ENCODE peak calls at places on chromosomes 2 and 18, in five cellular contexts. T, S, B, H and D are unnamed samples.
A peak's percentile ranks its signal among the peaks of the same experiment; 100 is the strongest.

GRCh38 chr2:182615036-182615435 is 101.0 kb upstream of the DNAJC10 start:
- DNase-seq in T (no peak), S (no peak), B (peak; percentile 76), H (no peak), D (no peak)

GRCh38 chr18:42611134-42611533 is 504.4 kb downstream of the RIT2 start:
- DNase-seq in T (no peak), S (no peak), B (no peak), H (no peak), D (no peak)

GRCh38 chr2:121037480-121037879 is 247.5 kb downstream of the TFCP2L1 start:
- DNase-seq in T (no peak), S (no peak), B (no peak), H (no peak), D (no peak)

GRCh38 chr2:186480991-186481390 is 5.1 kb upstream of the ZC3H15 start:
- DNase-seq in T (no peak), S (no peak), B (no peak), H (no peak), D (no peak)

GRCh38 chr18:44841221-44841620 is 160.5 kb downstream of the SETBP1 start:
- DNase-seq in T (no peak), S (no peak), B (no peak), H (no peak), D (no peak)

GRCh38 chr18:37962316-37962966 is 396.8 kb upstream of the CELF4 start:
- DNase-seq in T (no peak), S (no peak), B (no peak), H (peak; percentile 65), D (no peak)

GRCh38 chr2:20034821-20035220 is 16.6 kb downstream of the LAPTM4A start:
- DNase-seq in T (no peak), S (no peak), B (no peak), H (no peak), D (no peak)

GRCh38 chr18:37567994-37568359 is 2.4 kb upstream of the CELF4 start:
- DNase-seq in T (no peak), S (no peak), B (no peak), H (no peak), D (no peak)

GRCh38 chr2:239399404-239399999 is 1.3 kb downstream of the HDAC4 start:
- DNase-seq in T (peak; percentile 54), S (no peak), B (peak; percentile 53), H (peak; percentile 54), D (no peak)

GRCh38 chr2:154623819-154624218 is 74.7 kb upstream of the KCNJ3 start:
- DNase-seq in T (peak; percentile 32), S (peak; percentile 35), B (peak; percentile 36), H (peak; percentile 65), D (peak; percentile 56)

GRCh38 chr2:3361518-3362438 is 15.8 kb downstream of the EIPR1 start:
- DNase-seq in T (no peak), S (no peak), B (no peak), H (no peak), D (no peak)

GRCh38 chr18:79393181-79393598 is 2.5 kb upstream of the NFATC1 start:
- DNase-seq in T (no peak), S (peak; percentile 36), B (peak; percentile 79), H (no peak), D (no peak)

GRCh38 chr2:134401081-134401497 is 147.2 kb downstream of the MGAT5 start:
- DNase-seq in T (peak; percentile 70), S (no peak), B (peak; percentile 59), H (no peak), D (no peak)

GRCh38 chr2:217900010-217900779 is 102.6 kb downstream of the TNS1 start:
- DNase-seq in T (no peak), S (no peak), B (peak; percentile 27), H (no peak), D (no peak)

GRCh38 chr18:48131042-48131441 is 200.6 kb upstream of the SMAD2 start:
- DNase-seq in T (no peak), S (no peak), B (no peak), H (no peak), D (no peak)

GRCh38 chr2:159738509-159739390 is 26.4 kb downstream of the MARCHF7 start:
- DNase-seq in T (no peak), S (no peak), B (no peak), H (no peak), D (no peak)

GRCh38 chr2:86035371-86035882 is 70.3 kb downstream of the POLR1A start:
- DNase-seq in T (no peak), S (peak; percentile 46), B (no peak), H (no peak), D (no peak)

GRCh38 chr2:127630409-127631183 is 15.4 kb upstream of the GPR17 start:
- DNase-seq in T (no peak), S (no peak), B (no peak), H (no peak), D (no peak)

DNA sequence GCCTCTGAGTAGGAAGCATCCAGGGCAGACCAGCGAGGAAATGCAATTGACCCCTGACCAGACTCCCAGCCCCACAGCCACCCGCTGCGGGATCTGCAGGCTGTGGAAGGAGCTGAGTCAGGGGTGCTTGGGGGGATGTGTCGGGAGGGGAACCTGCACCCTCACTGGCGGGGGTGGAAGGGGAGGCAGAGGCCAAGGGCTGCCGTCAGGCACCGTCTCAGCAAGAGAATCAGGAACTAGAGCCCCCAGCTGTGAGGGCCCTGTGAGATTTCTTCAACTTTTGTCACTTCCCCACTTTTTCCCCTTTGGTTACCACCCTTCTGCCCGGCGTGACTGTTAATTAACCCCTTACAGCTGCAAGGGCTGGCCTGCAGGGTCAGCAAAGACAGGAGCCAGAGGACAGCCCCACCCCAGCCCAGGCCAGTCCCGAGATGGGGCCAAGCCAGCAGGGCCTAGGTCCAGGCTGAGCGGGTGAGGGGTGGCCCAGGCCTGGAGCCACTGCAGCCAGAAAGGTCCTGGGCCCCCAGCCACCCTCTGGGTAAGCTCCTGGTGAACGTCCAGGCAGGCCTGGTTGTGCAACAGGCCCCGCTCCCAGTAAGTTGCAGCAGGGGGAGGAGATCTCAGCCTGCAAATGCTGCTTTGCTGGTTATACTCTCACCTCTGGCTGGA is 147.0 kb upstream of the ID2 start:
- DNase-seq in T (peak; percentile 74), S (peak; percentile 70), B (peak; percentile 69), H (no peak), D (no peak)
- TF ChIP-seq EZH2phosphoT487 in T (no peak), S (no peak), B (no peak), H (no peak), D (no peak)

DNA sequence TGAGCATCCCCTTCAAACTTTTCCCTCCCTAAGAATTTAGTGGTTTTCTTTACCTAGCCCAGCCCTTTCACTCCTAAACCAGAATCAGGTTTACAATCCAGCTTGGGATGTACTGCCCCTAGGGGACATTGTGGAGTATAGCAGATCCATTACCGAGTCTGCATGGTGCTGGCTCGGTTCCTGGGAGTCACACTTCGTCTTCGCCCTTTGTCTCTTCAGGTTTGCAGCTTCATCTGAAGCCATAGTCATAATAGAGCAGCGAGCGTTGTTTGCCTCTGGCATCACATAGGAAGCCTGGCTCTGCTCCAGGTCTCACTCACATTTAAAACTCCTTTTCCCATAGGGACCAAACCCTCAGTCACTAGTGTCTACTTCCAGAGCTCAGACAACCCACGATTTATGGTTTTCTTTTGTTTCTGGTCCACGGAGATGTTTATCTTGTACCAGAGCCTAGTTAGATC is 16.8 kb upstream of the LYPD6 start:
- DNase-seq in T (peak; percentile 85), S (peak; percentile 60), B (peak; percentile 69), H (peak; percentile 71), D (peak; percentile 40)
- TF ChIP-seq EZH2phosphoT487 in T (no peak), S (no peak), B (no peak), H (no peak), D (no peak)

DNA sequence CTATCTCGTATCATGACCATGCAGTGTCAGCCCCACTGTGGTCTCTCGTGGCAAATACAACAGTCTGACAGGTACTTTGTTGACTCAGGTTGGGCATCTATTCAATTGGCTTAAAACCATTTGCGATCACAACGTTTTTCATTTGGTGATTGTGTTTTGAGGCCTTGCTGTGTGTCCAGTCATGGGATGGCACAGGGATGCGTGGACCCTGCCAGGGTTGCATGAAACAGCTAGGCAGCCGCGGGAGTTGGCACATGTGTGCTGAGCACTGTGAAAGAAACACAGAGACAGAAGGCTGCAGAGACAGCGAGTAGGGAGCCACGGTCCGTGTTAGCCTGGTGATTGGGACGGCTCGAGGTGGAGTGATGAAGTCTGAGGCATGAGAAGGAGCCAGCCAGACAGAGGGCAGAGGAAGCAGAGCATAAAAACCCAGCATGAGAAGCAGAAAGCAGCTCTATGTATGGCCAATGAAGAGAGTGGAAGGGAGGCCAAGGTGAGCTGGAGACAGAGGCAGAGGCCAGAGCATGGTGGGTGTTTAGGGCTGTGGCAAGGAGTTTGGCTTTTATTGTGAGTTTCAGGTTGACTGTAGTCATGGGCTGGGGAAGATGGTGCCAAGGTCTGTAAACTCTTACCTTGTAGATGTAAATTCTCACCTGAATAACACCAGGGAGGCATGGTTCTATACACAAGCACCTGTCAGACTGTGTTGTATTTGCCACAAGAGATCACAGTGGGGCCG is 31.8 kb upstream of the IL1R1 start:
- DNase-seq in T (no peak), S (no peak), B (peak; percentile 61), H (no peak), D (no peak)
- TF ChIP-seq EZH2phosphoT487 in T (no peak), S (no peak), B (no peak), H (no peak), D (no peak)

GRCh38 chr2:191020742-191021381 is 6.9 kb upstream of the STAT1 start:
- DNase-seq in T (no peak), S (no peak), B (peak; percentile 93), H (no peak), D (no peak)
- TF ChIP-seq EZH2phosphoT487 in T (no peak), S (no peak), B (no peak), H (no peak), D (no peak)